ENCODE peak calls at places on chromosomes 13 and 19, in four cellular contexts. C, T, J and U are unnamed samples. For H3K27me3 and H3K9me3, the result is how much of the 10 kb centered on the place peaks cover.

GRCh38 chr19:15538774-15539173 is 30.4 kb downstream of the CYP4F22 start:
- DNase-seq in J (no peak), T (no peak), C (no peak), U (no peak)

GRCh38 chr13:98052412-98052811 is 90.5 kb upstream of the FARP1 start:
- DNase-seq in T (no peak), J (no peak), C (no peak), U (no peak)

GRCh38 chr13:29878101-29878500 is 27.7 kb upstream of the UBL3 start:
- DNase-seq in J (no peak), C (no peak), T (no peak), U (no peak)

GRCh38 chr19:46955114-46955812 is 64.4 kb upstream of the NPAS1 start:
- DNase-seq in J (no peak), C (peak), T (peak), U (no peak)

GRCh38 chr19:9966448-9966847 is 30.1 kb upstream of the OLFM2 start:
- DNase-seq in J (no peak), C (no peak), T (no peak), U (no peak)

GRCh38 chr13:84810781-84811180 is 928.5 kb upstream of the SLITRK1 start:
- DNase-seq in T (no peak), J (no peak), C (no peak), U (no peak)

GRCh38 chr19:35116085-35116801 is 620 bp downstream of the FXYD3 start:
- DNase-seq in T (no peak), C (no peak), J (no peak), U (no peak)

GRCh38 chr13:49046002-49046401 is 70.3 kb downstream of the FNDC3A start:
- DNase-seq in T (no peak), C (no peak), J (no peak), U (no peak)

GRCh38 chr19:37981785-37982475 is 74.9 kb downstream of the SIPA1L3 start:
- DNase-seq in T (no peak), C (no peak), J (no peak), U (no peak)

GRCh38 chr13:64556391-64556790 is 2673.7 kb downstream of the PCDH9 start:
- DNase-seq in J (no peak), C (no peak), T (no peak), U (no peak)

GRCh38 chr13:30339721-30340366 is 32.5 kb upstream of the KATNAL1 start:
- DNase-seq in C (no peak), J (no peak), T (no peak), U (no peak)

GRCh38 chr13:65275838-65276630 is 1954.1 kb downstream of the PCDH9 start:
- DNase-seq in T (no peak), J (no peak), C (no peak), U (no peak)

GRCh38 chr19:3656747-3657394 is 30.3 kb upstream of the CACTIN start:
- DNase-seq in T (no peak), C (no peak), J (no peak), U (no peak)
- H3K27me3 ChIP-seq in T (under half), C (under half), J (under half), U (under half)

GRCh38 chr19:23475477-23475876 is 80.2 kb upstream of the ZNF91 start:
- DNase-seq in J (no peak), T (no peak), C (no peak), U (no peak)
- H3K9me3 ChIP-seq in J (under half), T (under half), C (under half), U (under half)

GRCh38 chr13:44276061-44276460 is 97.6 kb upstream of the SERP2 start:
- DNase-seq in J (no peak), T (peak), C (no peak), U (no peak)

GRCh38 chr13:44272692-44273091 is 100.9 kb upstream of the SERP2 start:
- DNase-seq in T (no peak), J (no peak), C (no peak), U (no peak)

GRCh38 chr13:44274838-44275237 is 98.8 kb upstream of the SERP2 start:
- DNase-seq in J (no peak), C (no peak), T (no peak), U (no peak)

GRCh38 chr13:44273216-44273615 is 100.4 kb upstream of the SERP2 start:
- DNase-seq in C (no peak), J (no peak), T (no peak), U (no peak)

DNA sequence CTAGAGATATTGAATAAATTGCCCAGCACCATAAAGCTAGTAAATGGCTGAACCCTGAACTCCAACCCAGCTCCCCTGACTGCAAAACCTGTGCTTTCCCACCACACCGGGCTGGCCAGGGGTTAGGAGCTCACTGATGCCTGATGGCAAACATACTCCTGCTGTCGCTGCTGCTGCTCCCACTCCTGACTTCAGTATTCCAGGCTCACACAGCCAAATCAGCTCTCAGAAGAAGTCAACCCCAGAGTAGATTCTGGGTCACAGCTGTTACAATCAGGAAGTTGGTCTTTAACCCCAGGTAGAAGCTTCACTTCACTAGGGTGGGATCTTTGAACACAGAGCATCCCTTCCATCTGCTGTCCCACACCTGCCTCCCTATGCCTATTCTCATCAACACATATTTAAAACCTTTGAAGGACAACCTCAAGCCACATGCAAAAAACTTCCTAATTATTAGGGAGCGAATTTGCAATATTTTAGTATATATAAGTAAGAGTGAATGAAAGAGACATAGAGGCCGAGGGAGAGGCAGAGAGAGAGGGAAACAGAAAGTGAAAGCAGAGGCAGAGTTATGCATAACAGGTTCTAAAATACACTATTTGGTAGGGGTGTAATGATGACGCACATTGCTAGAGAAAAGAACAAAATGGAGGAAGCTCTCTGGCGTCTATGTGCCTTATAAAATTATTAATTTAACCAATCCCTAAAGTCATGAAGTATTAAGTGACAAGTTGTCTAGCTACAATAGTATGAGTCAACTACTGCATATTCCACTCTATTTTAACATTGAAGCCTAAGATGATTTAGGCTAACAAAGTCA is 99.4 kb upstream of the SERP2 start:
- DNase-seq in T (no peak), C (no peak), J (no peak), U (peak)
- TF ChIP-seq POLR2A in T (no peak), C (no peak), J (no peak), U (no peak)

GRCh38 chr19:50695251-50696064 is 24.1 kb downstream of the SHANK1 start:
- DNase-seq in J (no peak), T (no peak), C (peak), U (no peak)

GRCh38 chr19:50693064-50693975 is 26.3 kb downstream of the SHANK1 start:
- DNase-seq in J (no peak), T (no peak), C (no peak), U (no peak)

GRCh38 chr19:50697414-50698124 is 22.0 kb downstream of the SHANK1 start:
- DNase-seq in T (no peak), C (no peak), J (no peak), U (no peak)

GRCh38 chr19:50696065-50696425 is 23.6 kb downstream of the SHANK1 start:
- DNase-seq in J (no peak), T (no peak), C (no peak), U (no peak)

GRCh38 chr19:50694815-50695145 is 24.8 kb downstream of the SHANK1 start:
- DNase-seq in T (no peak), C (no peak), J (no peak), U (no peak)
- H3K27me3 ChIP-seq in T (under half), C (half or more), J (under half), U (under half)

GRCh38 chr19:57757941-57758340 is 11.3 kb downstream of the ZNF776 start:
- DNase-seq in J (no peak), T (no peak), C (no peak), U (no peak)

GRCh38 chr19:57755031-57755430 is 8.4 kb downstream of the ZNF776 start:
- DNase-seq in J (no peak), T (no peak), C (no peak), U (no peak)

GRCh38 chr19:57759096-57759495 is 10.4 kb upstream of the ZNF586 start:
- DNase-seq in J (no peak), T (no peak), C (no peak), U (no peak)

DNA sequence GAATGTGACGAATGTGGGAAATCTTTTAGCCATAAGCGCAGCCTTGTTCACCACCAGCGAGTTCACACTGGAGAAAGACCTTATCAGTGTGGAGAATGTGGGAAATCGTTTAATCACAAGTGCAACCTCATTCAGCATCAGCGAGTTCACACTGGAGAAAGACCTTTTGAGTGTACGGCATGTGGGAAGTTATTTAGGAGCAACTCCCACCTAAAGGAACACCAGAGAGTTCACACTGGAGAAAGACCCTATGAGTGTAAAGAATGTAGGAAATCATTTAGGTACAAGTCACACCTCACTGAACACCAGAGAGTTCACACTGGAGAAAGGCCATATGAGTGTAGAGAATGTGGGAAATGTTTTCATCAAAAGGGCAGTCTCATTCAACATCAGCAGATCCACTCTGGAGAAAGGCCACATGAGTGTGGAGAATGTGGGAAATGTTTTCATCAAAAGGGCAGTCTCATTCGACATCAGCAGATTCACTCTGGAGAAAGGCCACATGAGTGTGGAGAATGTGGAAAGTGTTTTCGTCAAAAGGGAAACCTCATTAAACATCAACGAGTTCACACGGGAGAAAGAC is 7.6 kb downstream of the ZNF776 start:
- DNase-seq in J (no peak), T (no peak), C (no peak), U (no peak)
- H3K9me3 ChIP-seq in J (under half), T (half or more), C (under half), U (under half)

GRCh38 chr13:107497661-107498060 is 717.7 kb downstream of the LIG4 start:
- DNase-seq in J (no peak), T (no peak), C (no peak), U (no peak)

GRCh38 chr13:107493271-107493670 is 722.1 kb downstream of the LIG4 start:
- DNase-seq in J (no peak), T (no peak), C (no peak), U (no peak)
- TF ChIP-seq POLR2A in J (no peak), T (no peak), C (no peak), U (no peak)